ENCODE peak calls at places on chromosomes 13 and 19, in nine cellular contexts. One of them, this sample, is unnamed.

GRCh38 chr19:4064073-4064550 is 2.6 kb downstream of the ZBTB7A start:
- DNase-seq in GM13976: no peak
- DNase-seq in NCI-H1930: no peak
- DNase-seq in caudate nucleus: no peak
- DNase-seq in DMS 273 treated with DMSO at 0.1 percent for 48 hours: no peak
- DNase-seq in HEK293T: no peak
- DNase-seq in NCI-H774: no peak
- DNase-seq in A549: no peak
- DNase-seq in BJ: no peak
- DNase-seq in this sample: peak

GRCh38 chr19:58228584-58229254 is at the start of gene ZNF544:
- DNase-seq in NCI-H774: peak
- DNase-seq in HEK293T: no peak
- DNase-seq in A549: peak
- DNase-seq in NCI-H1930: peak
- DNase-seq in caudate nucleus: peak
- DNase-seq in DMS 273 treated with DMSO at 0.1 percent for 48 hours: peak
- DNase-seq in BJ: no peak
- DNase-seq in GM13976: peak
- DNase-seq in this sample: peak

GRCh38 chr13:45974500-45974899 is 78.0 kb downstream of the ZC3H13 start:
- DNase-seq in DMS 273 treated with DMSO at 0.1 percent for 48 hours: no peak
- DNase-seq in caudate nucleus: no peak
- DNase-seq in BJ: no peak
- DNase-seq in A549: no peak
- DNase-seq in HEK293T: no peak
- DNase-seq in NCI-H1930: no peak
- DNase-seq in GM13976: no peak
- DNase-seq in NCI-H774: no peak
- DNase-seq in this sample: no peak

GRCh38 chr13:43880451-43880850 is 747 bp downstream of the LACC1 start:
- DNase-seq in BJ: no peak
- DNase-seq in NCI-H1930: no peak
- DNase-seq in caudate nucleus: no peak
- DNase-seq in GM13976: no peak
- DNase-seq in HEK293T: no peak
- DNase-seq in NCI-H774: no peak
- DNase-seq in A549: no peak
- DNase-seq in DMS 273 treated with DMSO at 0.1 percent for 48 hours: no peak
- DNase-seq in this sample: no peak

GRCh38 chr19:756232-756631 is 5.3 kb downstream of the MISP start:
- DNase-seq in NCI-H774: no peak
- DNase-seq in NCI-H1930: no peak
- DNase-seq in GM13976: no peak
- DNase-seq in caudate nucleus: no peak
- DNase-seq in A549: peak
- DNase-seq in DMS 273 treated with DMSO at 0.1 percent for 48 hours: no peak
- DNase-seq in BJ: no peak
- DNase-seq in HEK293T: peak
- DNase-seq in this sample: no peak

GRCh38 chr19:45103625-45104319 is 10.8 kb downstream of the PPP1R37 start:
- DNase-seq in HEK293T: no peak
- DNase-seq in GM13976: no peak
- DNase-seq in A549: no peak
- DNase-seq in BJ: no peak
- DNase-seq in DMS 273 treated with DMSO at 0.1 percent for 48 hours: no peak
- DNase-seq in caudate nucleus: no peak
- DNase-seq in NCI-H1930: no peak
- DNase-seq in NCI-H774: no peak
- DNase-seq in this sample: no peak

GRCh38 chr13:113528101-113528797 is 37.7 kb upstream of the DCUN1D2 start:
- DNase-seq in NCI-H1930: no peak
- DNase-seq in HEK293T: no peak
- DNase-seq in GM13976: no peak
- DNase-seq in NCI-H774: no peak
- DNase-seq in caudate nucleus: no peak
- DNase-seq in DMS 273 treated with DMSO at 0.1 percent for 48 hours: no peak
- DNase-seq in BJ: no peak
- DNase-seq in A549: no peak
- DNase-seq in this sample: no peak

GRCh38 chr19:38676023-38676877 is 28.8 kb downstream of the ACTN4 start:
- DNase-seq in A549: no peak
- DNase-seq in NCI-H1930: no peak
- DNase-seq in DMS 273 treated with DMSO at 0.1 percent for 48 hours: no peak
- DNase-seq in NCI-H774: no peak
- DNase-seq in HEK293T: no peak
- DNase-seq in BJ: no peak
- DNase-seq in GM13976: no peak
- DNase-seq in caudate nucleus: no peak
- DNase-seq in this sample: no peak

GRCh38 chr13:113620036-113620435 is 35.5 kb downstream of the TFDP1 start:
- DNase-seq in GM13976: no peak
- DNase-seq in BJ: no peak
- DNase-seq in NCI-H1930: no peak
- DNase-seq in caudate nucleus: no peak
- DNase-seq in A549: no peak
- DNase-seq in DMS 273 treated with DMSO at 0.1 percent for 48 hours: peak
- DNase-seq in HEK293T: no peak
- DNase-seq in NCI-H774: no peak
- DNase-seq in this sample: no peak

GRCh38 chr19:10044390-10044789 is 31.1 kb downstream of the RDH8 start:
- DNase-seq in HEK293T: peak
- DNase-seq in GM13976: no peak
- DNase-seq in DMS 273 treated with DMSO at 0.1 percent for 48 hours: no peak
- DNase-seq in NCI-H774: no peak
- DNase-seq in A549: peak
- DNase-seq in caudate nucleus: no peak
- DNase-seq in NCI-H1930: no peak
- DNase-seq in BJ: no peak
- DNase-seq in this sample: no peak

GRCh38 chr19:35692010-35692409 is 12.3 kb upstream of the ZBTB32 start:
- DNase-seq in NCI-H1930: no peak
- DNase-seq in DMS 273 treated with DMSO at 0.1 percent for 48 hours: no peak
- DNase-seq in HEK293T: no peak
- DNase-seq in GM13976: no peak
- DNase-seq in NCI-H774: no peak
- DNase-seq in A549: no peak
- DNase-seq in caudate nucleus: no peak
- DNase-seq in BJ: no peak
- DNase-seq in this sample: no peak

GRCh38 chr13:43797869-43798268 is 11.1 kb upstream of the ENOX1 start:
- DNase-seq in NCI-H1930: no peak
- DNase-seq in A549: no peak
- DNase-seq in BJ: no peak
- DNase-seq in DMS 273 treated with DMSO at 0.1 percent for 48 hours: no peak
- DNase-seq in GM13976: no peak
- DNase-seq in NCI-H774: no peak
- DNase-seq in HEK293T: no peak
- DNase-seq in caudate nucleus: no peak
- DNase-seq in this sample: no peak

GRCh38 chr13:30331331-30331771 is 24.0 kb upstream of the KATNAL1 start:
- DNase-seq in A549: no peak
- DNase-seq in BJ: no peak
- DNase-seq in caudate nucleus: no peak
- DNase-seq in HEK293T: no peak
- DNase-seq in NCI-H1930: no peak
- DNase-seq in NCI-H774: no peak
- DNase-seq in DMS 273 treated with DMSO at 0.1 percent for 48 hours: no peak
- DNase-seq in GM13976: no peak
- DNase-seq in this sample: no peak

GRCh38 chr13:100738176-100738855 is 63.7 kb upstream of the TMTC4 start:
- DNase-seq in HEK293T: no peak
- DNase-seq in A549: no peak
- DNase-seq in DMS 273 treated with DMSO at 0.1 percent for 48 hours: no peak
- DNase-seq in BJ: no peak
- DNase-seq in NCI-H774: no peak
- DNase-seq in caudate nucleus: no peak
- DNase-seq in GM13976: no peak
- DNase-seq in NCI-H1930: no peak
- DNase-seq in this sample: no peak

GRCh38 chr19:41844601-41845000 is at the start of gene LYPD4:
- DNase-seq in DMS 273 treated with DMSO at 0.1 percent for 48 hours: no peak
- DNase-seq in NCI-H774: no peak
- DNase-seq in HEK293T: no peak
- DNase-seq in caudate nucleus: no peak
- DNase-seq in BJ: no peak
- DNase-seq in A549: peak
- DNase-seq in GM13976: no peak
- DNase-seq in NCI-H1930: no peak
- DNase-seq in this sample: no peak

GRCh38 chr13:59346861-59347470 is 816.8 kb downstream of the DIAPH3 start:
- DNase-seq in DMS 273 treated with DMSO at 0.1 percent for 48 hours: no peak
- DNase-seq in GM13976: no peak
- DNase-seq in A549: no peak
- DNase-seq in HEK293T: no peak
- DNase-seq in NCI-H774: no peak
- DNase-seq in NCI-H1930: no peak
- DNase-seq in BJ: no peak
- DNase-seq in caudate nucleus: no peak
- DNase-seq in this sample: no peak

GRCh38 chr13:34343413-34343812 is 525.5 kb downstream of the RFC3 start:
- DNase-seq in DMS 273 treated with DMSO at 0.1 percent for 48 hours: no peak
- DNase-seq in caudate nucleus: no peak
- DNase-seq in NCI-H1930: no peak
- DNase-seq in GM13976: no peak
- DNase-seq in BJ: no peak
- DNase-seq in NCI-H774: no peak
- DNase-seq in A549: no peak
- DNase-seq in HEK293T: no peak
- DNase-seq in this sample: no peak

GRCh38 chr13:24693862-24694471 is 13.8 kb downstream of the ATP12A start:
- DNase-seq in BJ: no peak
- DNase-seq in GM13976: peak
- DNase-seq in DMS 273 treated with DMSO at 0.1 percent for 48 hours: peak
- DNase-seq in NCI-H774: peak
- DNase-seq in A549: peak
- DNase-seq in HEK293T: peak
- DNase-seq in NCI-H1930: peak
- DNase-seq in caudate nucleus: no peak
- DNase-seq in this sample: no peak

GRCh38 chr19:1775951-1776605 is 22.8 kb downstream of the ONECUT3 start:
- DNase-seq in GM13976: no peak
- DNase-seq in NCI-H774: no peak
- DNase-seq in NCI-H1930: no peak
- DNase-seq in HEK293T: no peak
- DNase-seq in BJ: no peak
- DNase-seq in caudate nucleus: no peak
- DNase-seq in DMS 273 treated with DMSO at 0.1 percent for 48 hours: no peak
- DNase-seq in A549: no peak
- DNase-seq in this sample: no peak

GRCh38 chr19:44807162-44807561 is 1.7 kb upstream of the BCAM start:
- DNase-seq in NCI-H1930: no peak
- DNase-seq in A549: peak
- DNase-seq in GM13976: no peak
- DNase-seq in BJ: no peak
- DNase-seq in NCI-H774: peak
- DNase-seq in HEK293T: no peak
- DNase-seq in DMS 273 treated with DMSO at 0.1 percent for 48 hours: no peak
- DNase-seq in caudate nucleus: no peak
- DNase-seq in this sample: no peak

GRCh38 chr13:114095486-114095885 is 36.9 kb downstream of the RASA3 start:
- DNase-seq in HEK293T: no peak
- DNase-seq in DMS 273 treated with DMSO at 0.1 percent for 48 hours: no peak
- DNase-seq in caudate nucleus: no peak
- DNase-seq in GM13976: no peak
- DNase-seq in A549: no peak
- DNase-seq in NCI-H1930: no peak
- DNase-seq in NCI-H774: no peak
- DNase-seq in BJ: no peak
- DNase-seq in this sample: no peak